ENCODE peak calls at places on chromosomes 1 and 21, in nine cellular contexts. Z is NCI-H2081; P is aorta; F is activated T-cell treated with anti-CD3 and anti-CD28 coated beads for 24 hours; R is T-helper 2 cell; J is lung microvascular endothelial cell; S is IMR-90; C is EL; Y is stimulated activated CD8-positive, alpha-beta memory T cell treated with anti-CD3 and anti-CD28 coated beads, Interleukin-4, amount 100 ng/mL, for 1 hour. G is an unnamed sample.
A peak's percentile ranks its signal among the peaks of the same experiment; 100 is the strongest.

GRCh38 chr1:47333922-47334764 is 553 bp downstream of the CMPK1 start:
- DNase-seq in P (peak; percentile 93), Y (peak; percentile 35), S (peak; percentile 74), R (peak; percentile 55), Z (peak; percentile 79), F (peak; percentile 60), J (peak; percentile 84), C (peak; percentile 85), G (peak; percentile 41)

GRCh38 chr1:179883739-179884138 is 1.7 kb downstream of the TOR1AIP1 start:
- DNase-seq in C (peak; percentile 18), F (peak; percentile 58), Y (no peak), Z (no peak), P (no peak), S (peak; percentile 42), J (peak; percentile 59), R (no peak), G (peak; percentile 15)

GRCh38 chr21:26207021-26207420 is 36.5 kb upstream of the APP start:
- DNase-seq in R (no peak), C (no peak), S (no peak), J (no peak), P (no peak), F (no peak), Z (no peak), Y (no peak), G (no peak)

GRCh38 chr1:79043506-79043905 is 37.0 kb upstream of the ADGRL4 start:
- DNase-seq in F (no peak), Y (no peak), S (peak; percentile 55), J (peak; percentile 8), R (no peak), Z (no peak), P (no peak), C (peak; percentile 80), G (no peak)

GRCh38 chr1:20587639-20588017 is 1.3 kb upstream of the CDA start:
- DNase-seq in P (no peak), Z (no peak), Y (no peak), S (peak; percentile 63), J (peak; percentile 22), R (no peak), C (peak; percentile 35), F (no peak), G (no peak)

GRCh38 chr1:34128186-34128889 is 36.7 kb downstream of the CSMD2 start:
- DNase-seq in Y (no peak), R (no peak), P (no peak), S (no peak), F (no peak), J (no peak), C (no peak), Z (no peak), G (no peak)

GRCh38 chr1:151146416-151147131 is at the start of gene SEMA6C:
- DNase-seq in C (peak; percentile 93), R (peak; percentile 73), Z (peak; percentile 95), F (peak; percentile 81), Y (peak; percentile 66), P (peak; percentile 98), J (peak; percentile 93), S (peak; percentile 86), G (peak; percentile 49)

GRCh38 chr1:239719642-239720258 is 333.4 kb downstream of the CHRM3 start:
- DNase-seq in C (no peak), S (no peak), P (no peak), J (no peak), R (no peak), Z (peak; percentile 43), F (no peak), Y (no peak), G (peak; percentile 72)

GRCh38 chr1:12056331-12056841 is 6.7 kb upstream of the TNFRSF8 start:
- DNase-seq in S (peak; percentile 25), C (no peak), R (no peak), J (no peak), Y (no peak), P (no peak), Z (no peak), F (no peak), G (no peak)

GRCh38 chr1:165560834-165561233 is 17.0 kb downstream of the LRRC52 start:
- DNase-seq in C (no peak), S (no peak), J (no peak), Y (no peak), F (no peak), R (no peak), Z (peak; percentile 6), P (no peak), G (no peak)

GRCh38 chr21:29748391-29749167 is 191.2 kb downstream of the GRIK1 start:
- DNase-seq in Y (no peak), P (no peak), Z (no peak), F (no peak), C (no peak), R (no peak), J (no peak), S (no peak), G (no peak)

GRCh38 chr21:31900121-31900895 is 27.5 kb downstream of the HUNK start:
- DNase-seq in Z (no peak), J (no peak), P (no peak), C (no peak), R (no peak), S (no peak), F (no peak), Y (no peak), G (no peak)

GRCh38 chr1:221777434-221778072 is 35.7 kb upstream of the DUSP10 start:
- DNase-seq in P (no peak), F (peak; percentile 45), C (no peak), Z (no peak), J (no peak), Y (no peak), R (no peak), S (no peak), G (peak; percentile 55)

GRCh38 chr1:1032428-1032827 is 12.5 kb downstream of the AGRN start:
- DNase-seq in J (no peak), F (no peak), Y (no peak), C (no peak), S (no peak), P (no peak), R (no peak), Z (no peak), G (peak; percentile 34)

GRCh38 chr21:29712818-29713217 is 227.0 kb downstream of the GRIK1 start:
- DNase-seq in S (no peak), Z (no peak), P (no peak), R (no peak), J (no peak), F (no peak), Y (no peak), C (no peak), G (no peak)

GRCh38 chr21:29105218-29105617 is 25.2 kb upstream of the MAP3K7CL start:
- DNase-seq in S (peak; percentile 63), F (no peak), R (no peak), Z (no peak), Y (no peak), C (peak; percentile 77), P (no peak), J (peak; percentile 46), G (no peak)

GRCh38 chr1:246497331-246497915 is 9.7 kb downstream of the SMYD3 start:
- DNase-seq in F (no peak), Z (peak; percentile 71), J (peak; percentile 82), C (peak; percentile 75), Y (no peak), S (peak; percentile 79), P (no peak), R (no peak), G (peak; percentile 50)

GRCh38 chr1:31371560-31371959 is 1.3 kb downstream of the FABP3 start:
- DNase-seq in Z (no peak), R (no peak), Y (no peak), J (no peak), F (no peak), P (no peak), S (no peak), C (no peak), G (no peak)

GRCh38 chr21:15754640-15755039 is 24.9 kb downstream of the USP25 start:
- DNase-seq in C (peak; percentile 27), P (no peak), Z (no peak), J (peak; percentile 53), R (no peak), F (no peak), S (peak; percentile 66), Y (no peak), G (no peak)

GRCh38 chr1:231923461-231924132 is 297.0 kb downstream of the DISC1 start:
- DNase-seq in P (no peak), Y (no peak), S (peak; percentile 47), C (peak; percentile 36), Z (no peak), F (no peak), R (no peak), J (no peak), G (no peak)

GRCh38 chr1:53325326-53326087 is 2.4 kb downstream of the LRP8 start:
- DNase-seq in Y (no peak), C (no peak), R (no peak), P (no peak), S (no peak), J (no peak), F (no peak), Z (no peak), G (no peak)

GRCh38 chr1:8989821-8990220 is 36.4 kb downstream of the SLC2A7 start:
- DNase-seq in Y (no peak), S (no peak), J (no peak), Z (no peak), F (no peak), P (no peak), R (no peak), C (peak; percentile 57), G (no peak)

GRCh38 chr1:234763910-234764309 is 153.9 kb upstream of the IRF2BP2 start:
- DNase-seq in Z (no peak), J (no peak), C (no peak), S (no peak), F (no peak), P (no peak), R (no peak), Y (no peak), G (no peak)

GRCh38 chr21:45618846-45619485 is 24.6 kb upstream of the PCBP3 start:
- DNase-seq in S (no peak), F (no peak), Z (no peak), C (peak; percentile 20), P (peak; percentile 39), Y (no peak), J (no peak), R (no peak), G (peak; percentile 53)

GRCh38 chr21:45325206-45326168 is 37.8 kb upstream of the POFUT2 start:
- DNase-seq in F (no peak), Y (no peak), C (no peak), P (peak; percentile 72), Z (no peak), S (no peak), R (no peak), J (no peak), G (no peak)

GRCh38 chr1:226891846-226892533 is 21.6 kb downstream of the PSEN2 start:
- DNase-seq in C (peak; percentile 43), Z (no peak), F (no peak), Y (no peak), P (peak; percentile 58), J (peak; percentile 87), R (no peak), S (peak; percentile 52), G (no peak)

GRCh38 chr1:72526926-72527325 is 244.6 kb upstream of the NEGR1 start:
- DNase-seq in F (no peak), R (no peak), Y (no peak), Z (no peak), S (peak; percentile 21), P (no peak), C (peak; percentile 58), J (no peak), G (no peak)

GRCh38 chr1:14304381-14304865 is 294.1 kb upstream of the KAZN start:
- DNase-seq in Y (no peak), S (peak; percentile 1), C (no peak), P (no peak), F (no peak), R (no peak), Z (no peak), J (no peak), G (no peak)

GRCh38 chr1:198713081-198713480 is 74.2 kb downstream of the PTPRC start:
- DNase-seq in J (no peak), Y (no peak), F (no peak), Z (no peak), C (peak; percentile 62), S (peak; percentile 69), R (no peak), P (no peak), G (no peak)

GRCh38 chr1:14365226-14365994 is 233.1 kb upstream of the KAZN start:
- DNase-seq in C (no peak), Z (no peak), R (no peak), J (no peak), S (no peak), F (no peak), P (no peak), Y (no peak), G (no peak)

GRCh38 chr21:41926807-41927171 is 27.0 kb downstream of the C2CD2 start:
- DNase-seq in R (no peak), Z (no peak), Y (no peak), S (no peak), J (no peak), F (no peak), C (no peak), P (no peak), G (no peak)

G was measured in HL-60.